ENCODE peak calls at places on chromosomes 16 and 17, in seven cellular contexts. O, A, B, W, T, X and G are unnamed samples.

GRCh38 chr16:15732416-15732815 is 82.4 kb downstream of the NDE1 start:
- DNase-seq in X (no peak), O (no peak), A (no peak), W (no peak), B (no peak), T (no peak), G (no peak)

GRCh38 chr16:1871974-1872635 is at the start of gene MEIOB:
- DNase-seq in T (no peak), X (peak; percentile 70), W (peak; percentile 30), B (no peak), A (peak; percentile 94), O (no peak), G (peak; percentile 18)

GRCh38 chr17:40179923-40180659 is 2.8 kb downstream of the RAPGEFL1 start:
- DNase-seq in X (no peak), O (peak; percentile 78), W (no peak), A (no peak), B (peak; percentile 44), T (no peak), G (peak; percentile 18)

GRCh38 chr16:2482181-2483107 is 7.5 kb downstream of the TBC1D24 start:
- DNase-seq in W (no peak), B (peak; percentile 83), O (no peak), A (no peak), X (no peak), T (no peak), G (no peak)

GRCh38 chr17:50396261-50397110 is 837 bp downstream of the LRRC59 start:
- DNase-seq in A (peak; percentile 19), X (peak; percentile 31), W (no peak), B (peak; percentile 26), T (no peak), O (peak; percentile 78), G (no peak)

GRCh38 chr17:846901-847777 is 65.0 kb downstream of the MRM3 start:
- DNase-seq in T (no peak), B (no peak), W (no peak), O (no peak), A (no peak), X (no peak), G (no peak)

GRCh38 chr16:81608515-81609209 is 164.1 kb downstream of the CMIP start:
- DNase-seq in B (peak; percentile 74), A (no peak), T (no peak), X (no peak), O (peak; percentile 45), W (no peak), G (no peak)

GRCh38 chr17:62648247-62648953 is 20.9 kb downstream of the MRC2 start:
- DNase-seq in O (no peak), X (no peak), A (no peak), B (no peak), T (no peak), W (no peak), G (no peak)

GRCh38 chr17:18143044-18143936 is 34.7 kb downstream of the MYO15A start:
- DNase-seq in T (no peak), X (peak; percentile 31), B (peak; percentile 11), O (peak; percentile 26), A (peak; percentile 90), W (no peak), G (no peak)

GRCh38 chr16:53175118-53175517 is 120.3 kb downstream of the CHD9 start:
- DNase-seq in X (no peak), O (no peak), A (no peak), W (no peak), B (no peak), T (no peak), G (no peak)

GRCh38 chr17:7004398-7005253 is 7.8 kb upstream of the RNASEK start:
- DNase-seq in T (no peak), W (no peak), X (peak; percentile 28), B (peak; percentile 56), O (peak; percentile 82), A (peak; percentile 87), G (no peak)

GRCh38 chr17:38465420-38466345 is 37.4 kb downstream of the ARHGAP23 start:
- DNase-seq in T (no peak), O (peak; percentile 58), W (no peak), A (no peak), B (peak; percentile 81), X (no peak), G (no peak)